ENCODE peak calls at places on chromosomes 5 and 9, in four cellular contexts. Y is K562, G is GM12878, F is HepG2. M is an unnamed sample.

GRCh38 chr9:124510650-124511425 is 3.6 kb upstream of the NR5A1 start:
- DNase-seq in Y (no peak), G (no peak), F (peak), M (no peak)

GRCh38 chr5:87541033-87541432 is 128.3 kb upstream of the CCNH start:
- DNase-seq in Y (no peak), G (no peak), F (no peak), M (peak)

GRCh38 chr5:150192462-150192861 is 2.6 kb downstream of the SLC6A7 start:
- DNase-seq in Y (no peak), G (no peak), F (no peak), M (no peak)

GRCh38 chr5:16542275-16542674 is 74.5 kb downstream of the RETREG1 start:
- DNase-seq in Y (no peak), G (no peak), F (no peak), M (no peak)

GRCh38 chr9:20292002-20292401 is 330.3 kb downstream of the MLLT3 start:
- DNase-seq in Y (peak), G (no peak), F (peak), M (peak)

GRCh38 chr5:16265141-16265540 is 85.5 kb upstream of the MARCHF11 start:
- DNase-seq in Y (no peak), G (no peak), F (no peak), M (no peak)

GRCh38 chr9:78557540-78557939 is 260.6 kb downstream of the PSAT1 start:
- DNase-seq in Y (no peak), G (no peak), F (no peak), M (no peak)

GRCh38 chr9:7844283-7844682 is 44.7 kb upstream of the DMAC1 start:
- DNase-seq in Y (no peak), G (no peak), F (peak), M (peak)

GRCh38 chr5:111668713-111669112 is 88.3 kb downstream of the NREP start:
- DNase-seq in Y (no peak), G (no peak), F (no peak), M (no peak)

GRCh38 chr9:114968710-114969109 is 38.3 kb upstream of the TNFSF8 start:
- DNase-seq in Y (no peak), G (no peak), F (no peak), M (no peak)

GRCh38 chr9:715743-716400 is 125.6 kb upstream of the DMRT1 start:
- DNase-seq in Y (no peak), G (no peak), F (peak), M (no peak)

GRCh38 chr9:17631396-17631795 is 52.5 kb downstream of the SH3GL2 start:
- DNase-seq in Y (no peak), G (no peak), F (no peak), M (no peak)

GRCh38 chr5:142977363-142978051 is 207.3 kb downstream of the ARHGAP26 start:
- DNase-seq in Y (no peak), G (peak), F (no peak), M (no peak)

GRCh38 chr5:110267714-110268113 is 458.8 kb downstream of the TMEM232 start:
- DNase-seq in Y (no peak), G (no peak), F (no peak), M (no peak)

GRCh38 chr5:131387236-131387635 is 123.4 kb downstream of the CDC42SE2 start:
- DNase-seq in Y (no peak), G (no peak), F (no peak), M (no peak)

GRCh38 chr9:98501776-98502175 is 207.0 kb downstream of the GABBR2 start:
- DNase-seq in Y (no peak), G (no peak), F (no peak), M (no peak)

GRCh38 chr9:98502311-98502975 is 206.3 kb downstream of the GABBR2 start:
- DNase-seq in Y (no peak), G (no peak), F (no peak), M (no peak)

GRCh38 chr9:98504883-98505282 is 203.9 kb downstream of the GABBR2 start:
- DNase-seq in Y (peak), G (no peak), F (no peak), M (no peak)

GRCh38 chr9:98502976-98503325 is 205.8 kb downstream of the GABBR2 start:
- DNase-seq in Y (no peak), G (no peak), F (no peak), M (no peak)

DNA sequence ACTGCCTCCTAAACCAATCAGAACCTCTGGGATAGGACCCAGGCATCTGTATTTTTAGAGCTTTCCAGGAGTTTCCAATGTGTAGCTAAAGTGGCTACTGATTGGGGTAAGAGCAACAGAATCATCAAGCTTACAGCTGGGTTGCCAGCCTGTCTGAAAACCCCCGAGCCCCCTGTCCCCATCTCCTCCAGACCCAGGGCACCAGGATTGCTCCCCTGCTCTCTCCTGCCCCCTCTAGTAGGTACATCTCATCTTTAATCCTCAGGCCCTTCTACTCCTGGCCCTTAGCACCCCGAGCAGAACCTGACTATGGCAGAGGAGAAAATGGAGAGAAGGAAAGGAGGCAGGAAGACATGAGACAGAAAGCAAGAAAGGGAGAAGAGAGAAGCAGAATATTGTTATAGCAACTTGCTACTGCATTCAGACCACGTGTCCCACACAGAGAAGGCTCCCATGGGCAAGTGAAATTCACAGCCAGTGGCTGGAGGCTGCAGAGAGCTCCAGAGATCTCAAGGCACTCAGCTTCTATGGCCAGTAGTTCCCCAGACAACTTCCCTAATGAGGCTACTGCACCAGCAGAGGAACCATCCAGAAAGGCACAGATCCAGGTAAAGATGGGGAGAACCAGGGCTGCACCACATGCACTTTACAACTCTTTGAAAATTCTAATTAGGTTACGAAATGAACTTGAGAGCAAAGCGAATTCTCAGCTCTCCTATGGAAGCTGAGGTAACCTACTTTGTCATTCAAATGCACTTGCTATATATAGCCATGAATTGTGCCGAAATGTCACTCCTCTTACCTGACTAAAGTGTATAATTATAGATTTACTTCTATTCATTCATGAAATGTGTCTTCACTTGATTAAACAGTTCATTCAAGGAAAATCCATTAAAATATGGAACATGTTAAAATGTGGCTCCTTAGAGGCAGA is 204.6 kb downstream of the GABBR2 start:
- DNase-seq in Y (no peak), G (no peak), F (no peak), M (no peak)
- TF ChIP-seq TARDBP in Y (no peak), G (no peak), F (no peak), M (no peak)

GRCh38 chr5:168743617-168744016 is 164.4 kb upstream of the PANK3 start:
- DNase-seq in Y (no peak), G (no peak), F (no peak), M (no peak)

GRCh38 chr5:168749391-168750100 is 170.4 kb upstream of the PANK3 start:
- DNase-seq in Y (no peak), G (no peak), F (no peak), M (no peak)

GRCh38 chr5:168747987-168748777 is 169.0 kb upstream of the PANK3 start:
- DNase-seq in Y (peak), G (no peak), F (peak), M (peak)

GRCh38 chr5:168750926-168751325 is 171.8 kb upstream of the PANK3 start:
- DNase-seq in Y (no peak), G (no peak), F (no peak), M (no peak)

GRCh38 chr5:168746893-168747640 is 167.9 kb upstream of the PANK3 start:
- DNase-seq in Y (no peak), G (no peak), F (no peak), M (no peak)
- TF ChIP-seq TARDBP in Y (no peak), G (no peak), F (no peak), M (no peak)

GRCh38 chr9:127562841-127563523 is 49.1 kb upstream of the STXBP1 start:
- DNase-seq in Y (no peak), G (no peak), F (no peak), M (no peak)
- TF ChIP-seq TARDBP in Y (no peak), G (no peak), F (no peak), M (no peak)

DNA sequence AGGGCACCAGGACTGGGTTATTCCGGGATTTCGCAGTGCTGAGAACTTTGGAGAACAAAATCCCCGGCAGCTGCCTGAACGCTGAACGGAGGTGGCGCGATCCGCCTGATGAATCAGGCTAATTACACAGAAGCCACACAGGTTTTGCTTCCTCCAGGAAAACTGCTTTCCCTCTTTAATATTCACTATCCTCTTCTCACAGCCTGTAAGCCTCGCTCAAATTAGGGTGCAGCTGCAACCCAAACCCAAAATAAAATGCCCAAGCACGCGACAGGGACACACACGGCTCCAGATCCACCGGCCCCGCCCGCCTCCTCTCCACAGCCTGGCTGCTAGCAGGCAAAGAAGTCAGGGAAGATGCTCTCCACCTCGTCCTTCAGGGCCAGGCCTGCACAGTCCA is 6.0 kb downstream of the SOHLH1 start:
- DNase-seq in Y (no peak), G (no peak), F (no peak), M (no peak)
- TF ChIP-seq TARDBP in Y (no peak), G (no peak), F (no peak), M (no peak)

DNA sequence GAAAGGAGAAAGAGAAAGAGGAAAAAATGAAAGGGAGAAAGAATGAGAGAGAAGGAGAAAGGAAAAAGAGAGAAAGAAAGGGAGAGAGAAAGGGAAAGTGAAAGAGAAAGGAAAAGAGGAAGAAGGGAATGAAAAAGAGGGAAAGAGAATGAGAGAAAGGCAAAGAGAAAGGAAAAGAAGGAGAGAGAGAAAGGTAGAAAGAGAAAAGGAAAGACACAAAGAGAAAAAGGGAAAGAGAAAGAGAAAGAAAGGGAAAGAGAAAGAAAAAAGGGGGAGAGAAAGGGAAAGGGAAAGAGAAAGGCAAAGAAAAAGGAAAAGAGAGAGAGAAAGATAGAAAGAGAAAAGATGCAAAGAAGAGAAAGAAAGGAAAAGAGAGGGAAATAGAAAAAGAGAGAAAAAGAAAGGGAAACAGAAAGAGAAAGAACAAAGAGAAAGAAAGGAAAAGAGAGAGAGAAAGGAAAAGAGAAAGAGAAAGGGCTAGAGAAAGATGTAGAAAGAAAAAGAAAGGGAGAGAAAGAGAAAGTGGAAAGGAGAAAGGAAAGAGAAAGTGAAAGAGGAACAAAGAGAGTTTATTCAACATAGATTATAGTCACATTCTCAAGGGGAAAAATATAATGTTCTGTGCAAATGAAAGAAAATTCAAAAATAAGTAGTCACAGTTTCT is 165.2 kb downstream of the TMEM38B start:
- DNase-seq in Y (no peak), G (no peak), F (no peak), M (no peak)
- TF ChIP-seq TARDBP in Y (no peak), G (no peak), F (no peak), M (no peak)

GRCh38 chr9:97293207-97293721 is 14.2 kb upstream of the CCDC180 start:
- DNase-seq in Y (no peak), G (no peak), F (peak), M (no peak)
- TF ChIP-seq TARDBP in Y (no peak), G (no peak), F (no peak), M (no peak)

GRCh38 chr5:39064450-39064849 is 9.7 kb downstream of the RICTOR start:
- DNase-seq in Y (no peak), G (no peak), F (no peak), M (no peak)
- TF ChIP-seq TARDBP in Y (no peak), G (no peak), F (no peak), M (no peak)

GRCh38 chr9:130024597-130024994 is 18.4 kb downstream of the FNBP1 start:
- DNase-seq in Y (no peak), G (no peak), F (peak), M (no peak)
- TF ChIP-seq TARDBP in Y (no peak), G (no peak), F (no peak), M (no peak)

DNA sequence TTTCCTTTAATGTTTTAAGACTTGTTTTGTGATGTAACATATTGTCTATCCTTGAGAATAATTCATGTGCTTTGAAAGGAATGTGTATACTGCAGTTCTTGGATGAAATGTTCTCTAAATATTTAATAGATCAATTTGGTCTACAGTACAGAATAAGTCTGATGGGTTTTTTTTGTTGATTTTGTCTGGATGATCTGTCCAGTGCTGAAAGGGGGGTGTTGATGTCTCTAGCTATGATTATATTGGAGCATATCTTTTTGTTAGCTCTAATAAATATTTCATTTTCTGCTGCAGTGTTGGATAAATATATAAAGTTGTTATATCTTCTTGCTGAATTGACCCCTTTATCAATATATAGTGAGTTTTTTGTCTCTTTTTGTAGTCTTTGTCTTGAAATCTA is 269.9 kb upstream of the TUSC1 start:
- DNase-seq in Y (no peak), G (no peak), F (no peak), M (no peak)
- TF ChIP-seq TARDBP in Y (no peak), G (no peak), F (no peak), M (no peak)

GRCh38 chr5:9046756-9047481 is 499.0 kb downstream of the SEMA5A start:
- DNase-seq in Y (no peak), G (no peak), F (no peak), M (no peak)
- TF ChIP-seq TARDBP in Y (no peak), G (no peak), F (no peak), M (no peak)

M was measured in HEK293T.